ENCODE peak calls at places on chromosomes 16 and 17, in four cellular contexts. One of them, this sample, is unnamed.
A peak's percentile ranks its signal among the peaks of the same experiment; 100 is the strongest.

GRCh38 chr17:79843475-79843916 is 4.3 kb upstream of the CBX4 start:
- DNase-seq in cardiac muscle cell: no peak
- DNase-seq in NCI-H1694 treated with DMSO at 0.1 percent for 48 hours: no peak
- DNase-seq in nucleus accumbens: no peak
- DNase-seq in this sample: no peak

GRCh38 chr16:56451753-56452689 is 667 bp downstream of the OGFOD1 start:
- DNase-seq in cardiac muscle cell: peak; percentile 32
- DNase-seq in NCI-H1694 treated with DMSO at 0.1 percent for 48 hours: no peak
- DNase-seq in nucleus accumbens: no peak
- DNase-seq in this sample: no peak

GRCh38 chr17:78343099-78343432 is 16.8 kb downstream of the SOCS3 start:
- DNase-seq in cardiac muscle cell: peak; percentile 93
- DNase-seq in NCI-H1694 treated with DMSO at 0.1 percent for 48 hours: no peak
- DNase-seq in nucleus accumbens: no peak
- DNase-seq in this sample: no peak

GRCh38 chr17:64500923-64501765 is 4.3 kb upstream of the POLG2 start:
- DNase-seq in cardiac muscle cell: no peak
- DNase-seq in NCI-H1694 treated with DMSO at 0.1 percent for 48 hours: no peak
- DNase-seq in nucleus accumbens: no peak
- DNase-seq in this sample: no peak

GRCh38 chr17:3896108-3897099 is 3.6 kb upstream of the CAMKK1 start:
- DNase-seq in cardiac muscle cell: no peak
- DNase-seq in NCI-H1694 treated with DMSO at 0.1 percent for 48 hours: peak; percentile 56
- DNase-seq in nucleus accumbens: no peak
- DNase-seq in this sample: no peak

GRCh38 chr16:582614-583331 is 7.1 kb upstream of the RAB40C start:
- DNase-seq in cardiac muscle cell: no peak
- DNase-seq in NCI-H1694 treated with DMSO at 0.1 percent for 48 hours: peak; percentile 6
- DNase-seq in nucleus accumbens: no peak
- DNase-seq in this sample: no peak

GRCh38 chr17:71260366-71260765 is 860.5 kb upstream of the SOX9 start:
- DNase-seq in cardiac muscle cell: no peak
- DNase-seq in NCI-H1694 treated with DMSO at 0.1 percent for 48 hours: no peak
- DNase-seq in nucleus accumbens: no peak
- DNase-seq in this sample: no peak

GRCh38 chr17:44928136-44928535 is 12.8 kb upstream of the GFAP start:
- DNase-seq in cardiac muscle cell: no peak
- DNase-seq in NCI-H1694 treated with DMSO at 0.1 percent for 48 hours: no peak
- DNase-seq in nucleus accumbens: no peak
- DNase-seq in this sample: no peak

GRCh38 chr16:87365021-87365713 is 18.4 kb downstream of the FBXO31 start:
- DNase-seq in cardiac muscle cell: no peak
- DNase-seq in NCI-H1694 treated with DMSO at 0.1 percent for 48 hours: no peak
- DNase-seq in nucleus accumbens: no peak
- DNase-seq in this sample: no peak

GRCh38 chr17:66115246-66115645 is 76.7 kb downstream of the CEP112 start:
- DNase-seq in cardiac muscle cell: peak; percentile 31
- DNase-seq in NCI-H1694 treated with DMSO at 0.1 percent for 48 hours: no peak
- DNase-seq in nucleus accumbens: no peak
- DNase-seq in this sample: no peak

GRCh38 chr17:46885415-46885814 is 34.0 kb downstream of the WNT9B start:
- DNase-seq in cardiac muscle cell: no peak
- DNase-seq in NCI-H1694 treated with DMSO at 0.1 percent for 48 hours: no peak
- DNase-seq in nucleus accumbens: no peak
- DNase-seq in this sample: no peak

GRCh38 chr17:71084219-71084618 is 914.9 kb downstream of the KCNJ2 start:
- DNase-seq in cardiac muscle cell: peak; percentile 66
- DNase-seq in NCI-H1694 treated with DMSO at 0.1 percent for 48 hours: peak; percentile 8
- DNase-seq in nucleus accumbens: no peak
- DNase-seq in this sample: no peak

GRCh38 chr16:3242709-3243108 is 7.8 kb upstream of the ZNF200 start:
- DNase-seq in cardiac muscle cell: no peak
- DNase-seq in NCI-H1694 treated with DMSO at 0.1 percent for 48 hours: no peak
- DNase-seq in nucleus accumbens: no peak
- DNase-seq in this sample: no peak

GRCh38 chr17:67718325-67718941 is 697 bp downstream of the NOL11 start:
- DNase-seq in cardiac muscle cell: peak; percentile 26
- DNase-seq in NCI-H1694 treated with DMSO at 0.1 percent for 48 hours: peak; percentile 10
- DNase-seq in nucleus accumbens: no peak
- DNase-seq in this sample: no peak

GRCh38 chr17:65013613-65014391 is 42.7 kb downstream of the GNA13 start:
- DNase-seq in cardiac muscle cell: peak; percentile 89
- DNase-seq in NCI-H1694 treated with DMSO at 0.1 percent for 48 hours: no peak
- DNase-seq in nucleus accumbens: no peak
- DNase-seq in this sample: no peak

GRCh38 chr16:85602831-85603755 is 10.0 kb upstream of the GSE1 start:
- DNase-seq in cardiac muscle cell: no peak
- DNase-seq in NCI-H1694 treated with DMSO at 0.1 percent for 48 hours: no peak
- DNase-seq in nucleus accumbens: no peak
- DNase-seq in this sample: no peak

GRCh38 chr17:45971698-45972141 is 27.3 kb upstream of the STH start:
- DNase-seq in cardiac muscle cell: no peak
- DNase-seq in NCI-H1694 treated with DMSO at 0.1 percent for 48 hours: no peak
- DNase-seq in nucleus accumbens: no peak
- DNase-seq in this sample: no peak

GRCh38 chr17:55702150-55702549 is 20.5 kb downstream of the TMEM100 start:
- DNase-seq in cardiac muscle cell: no peak
- DNase-seq in NCI-H1694 treated with DMSO at 0.1 percent for 48 hours: no peak
- DNase-seq in nucleus accumbens: no peak
- DNase-seq in this sample: no peak

GRCh38 chr17:72488542-72489272 is 367.9 kb downstream of the SOX9 start:
- DNase-seq in cardiac muscle cell: no peak
- DNase-seq in NCI-H1694 treated with DMSO at 0.1 percent for 48 hours: no peak
- DNase-seq in nucleus accumbens: no peak
- DNase-seq in this sample: no peak

GRCh38 chr17:17963694-17964436 is 8.3 kb downstream of the TOM1L2 start:
- DNase-seq in cardiac muscle cell: no peak
- DNase-seq in NCI-H1694 treated with DMSO at 0.1 percent for 48 hours: no peak
- DNase-seq in nucleus accumbens: no peak
- DNase-seq in this sample: no peak

GRCh38 chr16:70160388-70160787 is 13.2 kb upstream of the CLEC18C start:
- DNase-seq in cardiac muscle cell: no peak
- DNase-seq in NCI-H1694 treated with DMSO at 0.1 percent for 48 hours: no peak
- DNase-seq in nucleus accumbens: no peak
- DNase-seq in this sample: no peak

GRCh38 chr16:31350275-31351005 is 4.5 kb upstream of the ITGAX start:
- DNase-seq in cardiac muscle cell: no peak
- DNase-seq in NCI-H1694 treated with DMSO at 0.1 percent for 48 hours: no peak
- DNase-seq in nucleus accumbens: no peak
- DNase-seq in this sample: no peak

GRCh38 chr17:42438600-42439567 is 15.8 kb upstream of the CAVIN1 start:
- DNase-seq in cardiac muscle cell: peak; percentile 51
- DNase-seq in NCI-H1694 treated with DMSO at 0.1 percent for 48 hours: peak; percentile 24
- DNase-seq in nucleus accumbens: no peak
- DNase-seq in this sample: no peak

GRCh38 chr17:56807723-56808122 is 26.0 kb downstream of the C17orf67 start:
- DNase-seq in cardiac muscle cell: no peak
- DNase-seq in NCI-H1694 treated with DMSO at 0.1 percent for 48 hours: no peak
- DNase-seq in nucleus accumbens: no peak
- DNase-seq in this sample: no peak

GRCh38 chr17:1047886-1048470 is 51.0 kb downstream of the TIMM22 start:
- DNase-seq in cardiac muscle cell: no peak
- DNase-seq in NCI-H1694 treated with DMSO at 0.1 percent for 48 hours: no peak
- DNase-seq in nucleus accumbens: no peak
- DNase-seq in this sample: no peak

GRCh38 chr16:67445913-67446907 is 15.3 kb downstream of the HSD11B2 start:
- DNase-seq in cardiac muscle cell: peak; percentile 80
- DNase-seq in NCI-H1694 treated with DMSO at 0.1 percent for 48 hours: no peak
- DNase-seq in nucleus accumbens: no peak
- DNase-seq in this sample: no peak

GRCh38 chr17:78005452-78006171 is 47.1 kb downstream of the TNRC6C start:
- DNase-seq in cardiac muscle cell: no peak
- DNase-seq in NCI-H1694 treated with DMSO at 0.1 percent for 48 hours: no peak
- DNase-seq in nucleus accumbens: no peak
- DNase-seq in this sample: no peak

GRCh38 chr16:47916266-47916665 is 239.5 kb downstream of the ABCC12 start:
- DNase-seq in cardiac muscle cell: no peak
- DNase-seq in NCI-H1694 treated with DMSO at 0.1 percent for 48 hours: no peak
- DNase-seq in nucleus accumbens: no peak
- DNase-seq in this sample: no peak

This sample was measured in anterior cingulate cortex.